ENCODE peak calls at places on chromosomes 11 and 22, in ten cellular contexts. N, K, C, Q, E, R, W, J, Z and L are unnamed samples. For H3K36me3, the result is how much of the 10 kb centered on the place peaks cover.

GRCh38 chr11:66958232-66958955 is at the start of gene PC:
- DNase-seq in Q (peak), W (peak), C (peak), R (peak), K (peak), Z (peak), E (peak), J (peak), N (peak), L (peak)

GRCh38 chr22:43012390-43012789 is 2.6 kb downstream of the PACSIN2 start:
- DNase-seq in J (no peak), K (no peak), E (no peak), R (no peak), Z (no peak), N (no peak), Q (no peak), C (no peak), W (no peak), L (no peak)

GRCh38 chr22:42612336-42612735 is 2.3 kb downstream of the POLDIP3 start:
- DNase-seq in K (no peak), E (no peak), N (no peak), J (no peak), R (no peak), W (no peak), C (no peak), Z (no peak), Q (no peak), L (no peak)

GRCh38 chr11:58940028-58940427 is 740 bp downstream of the GLYATL1 start:
- DNase-seq in N (no peak), C (no peak), E (no peak), K (no peak), W (no peak), J (no peak), R (no peak), Q (no peak), Z (no peak), L (no peak)

GRCh38 chr11:99370557-99371200 is 349.9 kb downstream of the CNTN5 start:
- DNase-seq in Z (no peak), E (peak), N (no peak), Q (no peak), J (no peak), R (no peak), C (no peak), K (peak), W (peak), L (no peak)

GRCh38 chr11:14872032-14872431 is 20.0 kb downstream of the CYP2R1 start:
- DNase-seq in N (no peak), J (no peak), C (no peak), Z (no peak), Q (no peak), K (no peak), W (no peak), E (no peak), R (no peak), L (no peak)

GRCh38 chr22:42033263-42034181 is 34.9 kb downstream of the WBP2NL start:
- DNase-seq in N (no peak), E (no peak), W (no peak), J (no peak), K (no peak), R (no peak), Q (no peak), Z (no peak), C (no peak), L (no peak)

GRCh38 chr11:123505546-123506299 is 75.7 kb downstream of the GRAMD1B start:
- DNase-seq in R (no peak), Z (no peak), Q (no peak), E (no peak), K (no peak), N (no peak), C (no peak), W (no peak), J (no peak), L (no peak)

GRCh38 chr11:66336234-66337102 is at the start of gene RIN1:
- DNase-seq in Z (peak), C (peak), E (peak), J (peak), N (no peak), W (peak), R (peak), Q (peak), K (no peak), L (peak)

GRCh38 chr11:36451681-36452080 is 58.4 kb downstream of the TRAF6 start:
- DNase-seq in Q (no peak), N (no peak), E (no peak), Z (no peak), C (no peak), J (no peak), W (no peak), R (no peak), K (no peak), L (no peak)

GRCh38 chr11:113263458-113264095 is 50.8 kb upstream of the TTC12 start:
- DNase-seq in N (no peak), Z (no peak), E (no peak), Q (no peak), J (no peak), C (no peak), R (no peak), K (no peak), W (no peak), L (no peak)

GRCh38 chr22:19503869-19504268 is 20.3 kb downstream of the CLDN5 start:
- DNase-seq in R (no peak), W (no peak), Q (no peak), K (no peak), C (no peak), N (no peak), J (no peak), Z (no peak), E (no peak), L (no peak)

GRCh38 chr22:37164535-37164887 is 14.8 kb upstream of the IL2RB start:
- DNase-seq in Z (no peak), J (no peak), E (no peak), Q (no peak), C (no peak), N (no peak), R (no peak), K (no peak), W (no peak), L (no peak)

GRCh38 chr11:43376065-43376464 is 17.3 kb downstream of the TTC17 start:
- DNase-seq in R (no peak), C (no peak), Q (no peak), N (no peak), W (no peak), K (no peak), Z (no peak), E (no peak), J (no peak), L (no peak)

GRCh38 chr22:23525510-23525909 is 54.6 kb downstream of the IGLL1 start:
- DNase-seq in J (no peak), W (no peak), R (no peak), Q (no peak), E (no peak), K (no peak), N (no peak), C (no peak), Z (no peak), L (peak)

GRCh38 chr22:43521716-43522115 is 109.9 kb downstream of the MPPED1 start:
- DNase-seq in J (no peak), N (no peak), K (no peak), W (no peak), R (no peak), C (no peak), E (no peak), Z (no peak), Q (no peak), L (peak)

GRCh38 chr11:67365756-67366384 is 7.5 kb downstream of the CLCF1 start:
- DNase-seq in C (no peak), W (no peak), J (no peak), Q (no peak), R (no peak), K (no peak), Z (peak), E (no peak), N (no peak), L (no peak)

GRCh38 chr22:45597460-45598192 is 74.0 kb upstream of the ATXN10 start:
- DNase-seq in K (no peak), J (no peak), R (no peak), Z (no peak), E (no peak), Q (no peak), N (no peak), W (no peak), C (no peak), L (peak)

GRCh38 chr11:62508336-62509058 is 38.1 kb downstream of the AHNAK start:
- DNase-seq in R (peak), C (peak), N (peak), Q (peak), Z (peak), E (peak), K (peak), W (peak), J (peak), L (peak)

GRCh38 chr22:44881624-44882023 is 128.2 kb downstream of the PHF21B start:
- DNase-seq in N (no peak), Q (no peak), J (no peak), R (no peak), Z (no peak), E (no peak), K (no peak), W (no peak), C (no peak), L (peak)

GRCh38 chr11:56705784-56706396 is 7.0 kb downstream of the OR9G1 start:
- DNase-seq in C (no peak), K (no peak), N (no peak), R (no peak), E (no peak), Q (no peak), Z (no peak), W (no peak), J (no peak), L (no peak)

GRCh38 chr11:121368504-121368903 is 75.9 kb downstream of the SC5D start:
- DNase-seq in Z (no peak), E (no peak), C (no peak), Q (no peak), K (no peak), R (no peak), N (no peak), J (no peak), W (no peak), L (no peak)

GRCh38 chr11:94504689-94505293 is 7.5 kb upstream of the C11orf97 start:
- DNase-seq in Q (peak), C (peak), E (no peak), Z (no peak), K (no peak), N (no peak), W (no peak), J (no peak), R (no peak), L (no peak)

GRCh38 chr22:48920776-48921241 is 906.9 kb downstream of the BRD1 start:
- DNase-seq in C (no peak), Z (no peak), N (peak), W (no peak), R (no peak), E (no peak), J (no peak), Q (no peak), K (no peak), L (no peak)

GRCh38 chr11:95920460-95921105 is 3.3 kb downstream of the MTMR2 start:
- DNase-seq in R (no peak), K (no peak), Z (no peak), J (no peak), W (no peak), C (no peak), E (no peak), Q (no peak), N (no peak), L (no peak)

GRCh38 chr11:124612567-124613245 is 1.5 kb downstream of the PANX3 start:
- DNase-seq in N (no peak), J (no peak), K (no peak), E (no peak), C (no peak), Z (no peak), Q (no peak), R (no peak), W (no peak), L (no peak)
- H3K36me3 ChIP-seq in N (under half), J (under half), K (under half), E (under half), C (under half), Z (under half), Q (under half), R (under half), W (under half), L (under half)

DNA sequence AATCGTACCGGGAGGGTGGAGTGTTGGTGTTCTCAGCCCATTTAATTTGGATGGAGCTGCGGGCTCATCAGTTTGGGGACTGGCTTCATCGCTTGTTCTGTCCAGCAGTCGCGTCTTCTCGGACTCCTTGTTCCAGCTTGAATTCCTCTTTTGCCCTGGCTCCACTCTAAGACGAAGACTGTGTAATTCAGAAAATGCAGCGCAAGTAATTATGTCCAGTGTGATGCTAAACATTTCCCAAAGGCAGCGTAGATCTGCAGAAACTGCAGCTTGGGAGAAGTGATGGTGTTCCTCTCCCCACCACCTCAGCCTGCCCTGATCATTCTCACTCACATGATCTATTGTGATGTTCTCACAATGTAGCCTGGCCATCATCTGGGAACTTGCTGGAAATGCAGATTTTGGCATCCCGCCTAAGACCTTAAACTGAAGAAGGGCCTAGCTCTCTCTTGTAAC is 666 bp downstream of the SLC25A18 start:
- DNase-seq in R (peak), E (no peak), Z (peak), N (no peak), W (peak), Q (no peak), J (no peak), C (no peak), K (no peak), L (no peak)
- H3K4me3 ChIP-seq in R (no peak), E (no peak), Z (no peak), N (peak), W (peak), Q (no peak), J (no peak), C (no peak), K (peak), L (peak)

DNA sequence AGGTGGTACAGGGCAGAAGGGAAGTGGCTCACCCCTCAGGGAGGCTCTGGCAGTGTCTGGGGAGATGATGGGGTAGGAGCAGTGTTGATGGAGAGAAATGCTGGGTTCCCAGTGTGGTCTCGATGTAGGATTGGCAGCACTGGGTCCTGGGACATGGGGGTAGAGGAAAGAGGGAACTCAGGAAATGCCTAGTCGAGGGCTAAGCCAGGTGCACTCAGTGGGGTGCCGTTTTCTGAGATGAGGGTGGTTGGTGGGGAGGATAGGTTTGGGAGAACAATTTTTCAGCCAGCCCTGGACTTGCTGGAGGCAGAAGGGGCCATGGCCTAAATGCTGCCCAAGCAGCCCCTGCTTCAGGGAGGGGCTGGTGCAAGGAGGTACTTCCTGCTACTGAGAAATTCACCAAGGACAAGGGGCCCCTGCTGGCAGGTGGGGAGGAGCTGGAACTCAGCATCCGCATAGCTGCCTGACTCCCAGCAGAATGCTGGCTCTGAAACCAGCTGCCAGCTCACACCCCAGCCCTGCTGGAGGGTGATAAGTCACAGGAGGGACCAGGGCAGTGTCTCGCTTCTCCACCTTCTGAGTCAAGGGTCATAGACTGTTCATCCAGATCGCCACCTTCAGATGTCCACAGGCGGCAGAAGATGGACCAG is 6.0 kb downstream of the CCDC157 start:
- DNase-seq in E (no peak), K (no peak), Q (peak), C (no peak), W (no peak), N (no peak), Z (no peak), J (no peak), R (no peak), L (no peak)
- TF ChIP-seq POLR2A in E (no peak), K (no peak), Q (no peak), C (no peak), W (no peak), N (no peak), Z (no peak), J (no peak), R (no peak), L (no peak)

GRCh38 chr11:18563090-18563730 is 25.3 kb downstream of the UEVLD start:
- DNase-seq in W (no peak), J (no peak), N (no peak), K (no peak), Q (no peak), C (no peak), R (no peak), Z (no peak), E (no peak), L (no peak)

GRCh38 chr11:18566406-18566805 is 22.1 kb downstream of the UEVLD start:
- DNase-seq in E (no peak), J (no peak), N (no peak), W (no peak), Q (no peak), K (no peak), Z (no peak), R (no peak), C (no peak), L (no peak)

GRCh38 chr11:18567081-18567480 is 21.5 kb downstream of the UEVLD start:
- DNase-seq in Q (no peak), E (no peak), N (no peak), R (no peak), C (no peak), Z (no peak), J (no peak), W (no peak), K (no peak), L (no peak)

DNA sequence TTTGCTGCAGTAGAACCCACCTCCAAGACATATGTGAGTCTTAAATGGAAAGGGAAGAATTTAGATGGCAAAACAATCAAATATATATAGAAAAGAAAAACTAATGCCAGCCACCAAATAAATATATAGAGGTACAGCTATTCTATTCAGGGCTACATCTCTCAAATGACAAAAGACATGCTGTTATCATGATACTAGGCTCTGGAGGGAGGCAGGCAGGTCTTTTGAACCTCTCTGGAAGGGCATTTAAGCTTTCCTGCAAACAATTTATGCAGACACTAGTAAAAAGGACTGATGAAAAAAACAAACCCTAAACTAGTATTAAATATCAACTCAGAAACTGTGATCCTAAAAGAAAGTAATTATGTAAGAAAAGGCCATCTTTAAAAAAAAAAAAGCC is 24.4 kb downstream of the UEVLD start:
- DNase-seq in J (no peak), N (no peak), K (no peak), W (no peak), E (no peak), Z (no peak), Q (no peak), C (no peak), R (no peak), L (no peak)
- H3K36me3 ChIP-seq in J (under half), N (half or more), K (half or more), W (under half), E (under half), Z (under half), Q (under half), C (under half), R (under half), L (half or more)

GRCh38 chr11:128939591-128939990 is 3.1 kb downstream of the TP53AIP1 start:
- DNase-seq in E (no peak), Z (no peak), J (no peak), N (no peak), C (no peak), W (no peak), K (no peak), Q (no peak), R (no peak), L (no peak)

GRCh38 chr11:128941573-128942271 is 949 bp downstream of the TP53AIP1 start:
- DNase-seq in Q (no peak), E (no peak), J (no peak), K (no peak), Z (no peak), C (no peak), R (no peak), N (no peak), W (no peak), L (no peak)

GRCh38 chr11:128942272-128942612 is 429 bp downstream of the TP53AIP1 start:
- DNase-seq in Q (no peak), W (no peak), J (no peak), Z (no peak), E (no peak), N (no peak), K (no peak), R (no peak), C (no peak), L (no peak)

GRCh38 chr11:128940156-128940555 is 2.5 kb downstream of the TP53AIP1 start:
- DNase-seq in N (no peak), Q (no peak), E (no peak), J (no peak), C (no peak), K (no peak), Z (no peak), R (no peak), W (no peak), L (no peak)

DNA sequence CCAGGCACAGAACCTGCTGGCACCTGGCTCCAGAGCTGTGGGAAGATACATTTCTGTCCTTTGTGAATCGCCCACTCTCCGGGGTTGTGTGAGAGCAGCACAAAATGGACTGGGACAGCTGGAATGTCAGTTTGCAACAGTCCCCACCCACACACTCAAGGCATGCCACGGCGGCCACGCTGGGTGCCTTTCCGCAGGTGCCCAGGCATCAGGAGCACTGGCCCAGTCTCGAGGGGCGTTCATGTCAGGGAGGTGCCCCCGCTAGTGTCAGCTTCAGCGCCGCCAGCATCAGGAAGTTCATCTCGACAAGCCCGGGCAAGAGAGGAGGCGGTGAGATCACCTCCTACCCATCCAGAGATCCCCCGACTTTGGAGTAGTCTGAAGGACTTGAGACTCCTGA is 2.1 kb downstream of the TP53AIP1 start:
- DNase-seq in C (no peak), J (no peak), Z (no peak), R (no peak), W (no peak), Q (no peak), K (no peak), E (no peak), N (no peak), L (no peak)
- H3K4me3 ChIP-seq in C (no peak), J (no peak), Z (no peak), R (no peak), W (no peak), Q (no peak), K (no peak), E (no peak), N (no peak), L (no peak)

GRCh38 chr11:78000193-78000592 is 5.7 kb upstream of the INTS4 start:
- DNase-seq in Q (peak), E (peak), R (peak), N (no peak), Z (no peak), J (no peak), C (peak), W (no peak), K (no peak), L (no peak)

GRCh38 chr11:77993902-77994301 is 566 bp downstream of the INTS4 start:
- DNase-seq in C (no peak), Z (no peak), N (no peak), Q (no peak), E (no peak), R (no peak), K (no peak), W (no peak), J (no peak), L (no peak)

GRCh38 chr11:77999446-77999845 is 5.0 kb upstream of the INTS4 start:
- DNase-seq in Z (no peak), N (no peak), J (no peak), Q (no peak), R (no peak), W (no peak), K (no peak), C (no peak), E (no peak), L (no peak)

GRCh38 chr11:77990981-77991380 is 3.5 kb downstream of the INTS4 start:
- DNase-seq in J (no peak), K (no peak), Q (no peak), N (no peak), E (no peak), C (no peak), W (no peak), Z (no peak), R (no peak), L (no peak)

GRCh38 chr11:77994434-77995362 is at the start of gene INTS4:
- DNase-seq in N (peak), Z (peak), C (peak), E (peak), Q (peak), R (peak), J (peak), W (peak), K (peak), L (peak)
- TF ChIP-seq POLR2A in N (no peak), Z (no peak), C (peak), E (peak), Q (peak), R (peak), J (peak), W (peak), K (peak), L (peak)